ENCODE peak calls at places on chromosomes 13 and 19, in nine cellular contexts. One of them, this sample, is unnamed.

GRCh38 chr13:75326173-75327131 is 155.5 kb downstream of the TBC1D4 start:
- DNase-seq in 8988T: no peak
- DNase-seq in endodermal cell: peak
- DNase-seq in ACHN: no peak
- DNase-seq in heart right ventricle: no peak
- DNase-seq in non-pigmented ciliary epithelial cell: no peak
- DNase-seq in T-cell: peak
- DNase-seq in stimulated activated CD4-positive, alpha-beta T cell treated with anti-CD3 and anti-CD28 coated beads, TNF-alpha, amount 100 ng/mL, for 24 hours: peak
- DNase-seq in effector CD8-positive, alpha-beta T cell: peak
- DNase-seq in this sample: peak

GRCh38 chr19:4597975-4598671 is 38.6 kb upstream of the SEMA6B start:
- DNase-seq in effector CD8-positive, alpha-beta T cell: peak
- DNase-seq in non-pigmented ciliary epithelial cell: no peak
- DNase-seq in ACHN: peak
- DNase-seq in T-cell: peak
- DNase-seq in 8988T: peak
- DNase-seq in heart right ventricle: peak
- DNase-seq in endodermal cell: peak
- DNase-seq in stimulated activated CD4-positive, alpha-beta T cell treated with anti-CD3 and anti-CD28 coated beads, TNF-alpha, amount 100 ng/mL, for 24 hours: peak
- DNase-seq in this sample: peak

GRCh38 chr13:35940734-35941133 is 190.4 kb downstream of the DCLK1 start:
- DNase-seq in stimulated activated CD4-positive, alpha-beta T cell treated with anti-CD3 and anti-CD28 coated beads, TNF-alpha, amount 100 ng/mL, for 24 hours: no peak
- DNase-seq in T-cell: no peak
- DNase-seq in effector CD8-positive, alpha-beta T cell: no peak
- DNase-seq in non-pigmented ciliary epithelial cell: no peak
- DNase-seq in 8988T: no peak
- DNase-seq in ACHN: no peak
- DNase-seq in heart right ventricle: no peak
- DNase-seq in endodermal cell: no peak
- DNase-seq in this sample: no peak

GRCh38 chr13:67075239-67075638 is 154.9 kb downstream of the PCDH9 start:
- DNase-seq in endodermal cell: no peak
- DNase-seq in T-cell: no peak
- DNase-seq in 8988T: no peak
- DNase-seq in non-pigmented ciliary epithelial cell: no peak
- DNase-seq in effector CD8-positive, alpha-beta T cell: no peak
- DNase-seq in ACHN: peak
- DNase-seq in heart right ventricle: no peak
- DNase-seq in stimulated activated CD4-positive, alpha-beta T cell treated with anti-CD3 and anti-CD28 coated beads, TNF-alpha, amount 100 ng/mL, for 24 hours: no peak
- DNase-seq in this sample: no peak

GRCh38 chr19:2691951-2692350 is 10.5 kb downstream of the GNG7 start:
- DNase-seq in non-pigmented ciliary epithelial cell: no peak
- DNase-seq in T-cell: no peak
- DNase-seq in ACHN: no peak
- DNase-seq in endodermal cell: no peak
- DNase-seq in 8988T: no peak
- DNase-seq in effector CD8-positive, alpha-beta T cell: no peak
- DNase-seq in heart right ventricle: no peak
- DNase-seq in stimulated activated CD4-positive, alpha-beta T cell treated with anti-CD3 and anti-CD28 coated beads, TNF-alpha, amount 100 ng/mL, for 24 hours: no peak
- DNase-seq in this sample: no peak

GRCh38 chr19:49019242-49019932 is 2.5 kb upstream of the LHB start:
- DNase-seq in T-cell: peak
- DNase-seq in endodermal cell: peak
- DNase-seq in effector CD8-positive, alpha-beta T cell: peak
- DNase-seq in ACHN: peak
- DNase-seq in stimulated activated CD4-positive, alpha-beta T cell treated with anti-CD3 and anti-CD28 coated beads, TNF-alpha, amount 100 ng/mL, for 24 hours: peak
- DNase-seq in heart right ventricle: peak
- DNase-seq in 8988T: no peak
- DNase-seq in non-pigmented ciliary epithelial cell: no peak
- DNase-seq in this sample: peak

GRCh38 chr13:44237276-44237767 is 136.3 kb upstream of the SERP2 start:
- DNase-seq in T-cell: no peak
- DNase-seq in endodermal cell: no peak
- DNase-seq in ACHN: no peak
- DNase-seq in non-pigmented ciliary epithelial cell: peak
- DNase-seq in stimulated activated CD4-positive, alpha-beta T cell treated with anti-CD3 and anti-CD28 coated beads, TNF-alpha, amount 100 ng/mL, for 24 hours: no peak
- DNase-seq in heart right ventricle: peak
- DNase-seq in effector CD8-positive, alpha-beta T cell: no peak
- DNase-seq in 8988T: no peak
- DNase-seq in this sample: no peak

GRCh38 chr13:100040196-100040595 is 48.7 kb upstream of the PCCA start:
- DNase-seq in ACHN: no peak
- DNase-seq in effector CD8-positive, alpha-beta T cell: no peak
- DNase-seq in 8988T: no peak
- DNase-seq in stimulated activated CD4-positive, alpha-beta T cell treated with anti-CD3 and anti-CD28 coated beads, TNF-alpha, amount 100 ng/mL, for 24 hours: no peak
- DNase-seq in heart right ventricle: no peak
- DNase-seq in endodermal cell: no peak
- DNase-seq in non-pigmented ciliary epithelial cell: no peak
- DNase-seq in T-cell: no peak
- DNase-seq in this sample: no peak

GRCh38 chr19:39411832-39412099 is 703 bp upstream of the PLEKHG2 start:
- DNase-seq in ACHN: peak
- DNase-seq in heart right ventricle: peak
- DNase-seq in stimulated activated CD4-positive, alpha-beta T cell treated with anti-CD3 and anti-CD28 coated beads, TNF-alpha, amount 100 ng/mL, for 24 hours: peak
- DNase-seq in effector CD8-positive, alpha-beta T cell: peak
- DNase-seq in endodermal cell: peak
- DNase-seq in T-cell: peak
- DNase-seq in 8988T: peak
- DNase-seq in non-pigmented ciliary epithelial cell: peak
- DNase-seq in this sample: peak

GRCh38 chr19:398719-399118 is 10.2 kb downstream of the C2CD4C start:
- DNase-seq in effector CD8-positive, alpha-beta T cell: no peak
- DNase-seq in 8988T: no peak
- DNase-seq in heart right ventricle: no peak
- DNase-seq in ACHN: no peak
- DNase-seq in non-pigmented ciliary epithelial cell: no peak
- DNase-seq in T-cell: no peak
- DNase-seq in stimulated activated CD4-positive, alpha-beta T cell treated with anti-CD3 and anti-CD28 coated beads, TNF-alpha, amount 100 ng/mL, for 24 hours: no peak
- DNase-seq in endodermal cell: no peak
- DNase-seq in this sample: no peak

GRCh38 chr13:66036024-66036614 is 1194.0 kb downstream of the PCDH9 start:
- DNase-seq in ACHN: no peak
- DNase-seq in non-pigmented ciliary epithelial cell: no peak
- DNase-seq in heart right ventricle: no peak
- DNase-seq in 8988T: no peak
- DNase-seq in effector CD8-positive, alpha-beta T cell: no peak
- DNase-seq in T-cell: no peak
- DNase-seq in stimulated activated CD4-positive, alpha-beta T cell treated with anti-CD3 and anti-CD28 coated beads, TNF-alpha, amount 100 ng/mL, for 24 hours: no peak
- DNase-seq in endodermal cell: no peak
- DNase-seq in this sample: no peak

GRCh38 chr19:10279737-10280442 is 6.9 kb upstream of the ICAM4 start:
- DNase-seq in stimulated activated CD4-positive, alpha-beta T cell treated with anti-CD3 and anti-CD28 coated beads, TNF-alpha, amount 100 ng/mL, for 24 hours: no peak
- DNase-seq in non-pigmented ciliary epithelial cell: no peak
- DNase-seq in effector CD8-positive, alpha-beta T cell: no peak
- DNase-seq in T-cell: no peak
- DNase-seq in ACHN: no peak
- DNase-seq in 8988T: no peak
- DNase-seq in heart right ventricle: no peak
- DNase-seq in endodermal cell: no peak
- DNase-seq in this sample: no peak

GRCh38 chr13:75132800-75133695 is 348.9 kb downstream of the TBC1D4 start:
- DNase-seq in 8988T: no peak
- DNase-seq in endodermal cell: no peak
- DNase-seq in stimulated activated CD4-positive, alpha-beta T cell treated with anti-CD3 and anti-CD28 coated beads, TNF-alpha, amount 100 ng/mL, for 24 hours: no peak
- DNase-seq in effector CD8-positive, alpha-beta T cell: no peak
- DNase-seq in heart right ventricle: no peak
- DNase-seq in T-cell: no peak
- DNase-seq in non-pigmented ciliary epithelial cell: no peak
- DNase-seq in ACHN: no peak
- DNase-seq in this sample: no peak

GRCh38 chr19:1260749-1261511 is 8.2 kb upstream of the CIRBP start:
- DNase-seq in 8988T: peak
- DNase-seq in effector CD8-positive, alpha-beta T cell: peak
- DNase-seq in heart right ventricle: peak
- DNase-seq in endodermal cell: peak
- DNase-seq in ACHN: peak
- DNase-seq in non-pigmented ciliary epithelial cell: no peak
- DNase-seq in stimulated activated CD4-positive, alpha-beta T cell treated with anti-CD3 and anti-CD28 coated beads, TNF-alpha, amount 100 ng/mL, for 24 hours: peak
- DNase-seq in T-cell: peak
- DNase-seq in this sample: peak

This sample was measured in BE2C.